ENCODE peak calls at places on chromosomes 2 and 18, in nine cellular contexts. E is mammary epithelial cell; O is IMR-90; U is left kidney; C is stimulated activated CD4-positive, alpha-beta T cell treated with anti-CD3 and anti-CD28 coated beads, Interleukin-1b, Interleukin-23, amount 100 ng/mL, for 24 hours; J is non-pigmented ciliary epithelial cell; L is activated CD8-positive, alpha-beta memory T cell treated with anti-CD3 and anti-CD28 coated beads for 4 hours; W is T-helper 9 cell; H is CD4-positive, CD25-positive, alpha-beta regulatory T cell. V is an unnamed sample.

GRCh38 chr2:72892506-72893173 is 5.4 kb downstream of the SPR start:
- DNase-seq in O (peak; percentile 70), J (no peak), E (peak; percentile 41), C (no peak), W (peak; percentile 38), H (peak; percentile 50), L (peak; percentile 26), U (peak; percentile 83), V (peak; percentile 65)

GRCh38 chr2:60071427-60071826 is 482.0 kb downstream of the BCL11A start:
- DNase-seq in U (no peak), C (no peak), L (no peak), E (no peak), H (no peak), O (no peak), W (no peak), J (no peak), V (no peak)

GRCh38 chr2:219057709-219058540 is 2.8 kb downstream of the IHH start:
- DNase-seq in J (peak; percentile 5), C (peak; percentile 47), W (peak; percentile 64), L (peak; percentile 58), H (peak; percentile 73), U (peak; percentile 87), E (peak; percentile 44), O (peak; percentile 56), V (peak; percentile 75)

GRCh38 chr2:149652925-149653324 is 65.3 kb upstream of the MMADHC start:
- DNase-seq in O (peak; percentile 29), W (no peak), H (no peak), U (no peak), J (no peak), L (no peak), C (no peak), E (no peak), V (no peak)

GRCh38 chr18:39841133-39842041 is 2113.6 kb upstream of the PIK3C3 start:
- DNase-seq in W (no peak), E (peak; percentile 63), L (no peak), O (peak; percentile 50), J (peak; percentile 36), C (no peak), U (peak; percentile 95), H (no peak), V (peak; percentile 85)

GRCh38 chr18:35680139-35680551 is 98.6 kb downstream of the GALNT1 start:
- DNase-seq in J (no peak), C (no peak), H (no peak), E (no peak), W (no peak), L (no peak), O (no peak), U (peak; percentile 5), V (peak; percentile 60)

GRCh38 chr2:24820598-24821432 is 27.6 kb downstream of the CENPO start:
- DNase-seq in L (no peak), C (no peak), E (no peak), W (no peak), O (no peak), U (no peak), J (no peak), H (no peak), V (no peak)

GRCh38 chr18:38751211-38751610 is 1185.6 kb upstream of the CELF4 start:
- DNase-seq in J (no peak), O (no peak), U (no peak), H (no peak), W (no peak), C (no peak), L (no peak), E (no peak), V (no peak)

GRCh38 chr2:222706616-222707015 is 35.2 kb downstream of the MOGAT1 start:
- DNase-seq in E (no peak), O (no peak), C (no peak), L (no peak), J (no peak), U (no peak), H (no peak), W (no peak), V (no peak)

GRCh38 chr2:128345436-128346165 is 26.9 kb upstream of the HS6ST1 start:
- DNase-seq in H (no peak), L (no peak), E (no peak), O (no peak), W (no peak), J (no peak), C (no peak), U (no peak), V (no peak)

GRCh38 chr2:121596221-121597080 is 52.8 kb downstream of the CLASP1 start:
- DNase-seq in C (no peak), H (no peak), O (peak; percentile 57), U (peak; percentile 68), J (no peak), W (no peak), E (peak; percentile 36), L (no peak), V (peak; percentile 56)

GRCh38 chr2:23287250-23287704 is 97.7 kb upstream of the KLHL29 start:
- DNase-seq in J (no peak), C (no peak), L (no peak), H (no peak), U (peak; percentile 66), O (peak; percentile 64), W (no peak), E (peak; percentile 39), V (no peak)

GRCh38 chr2:187529977-187530721 is 24.1 kb downstream of the TFPI start:
- DNase-seq in W (no peak), O (no peak), U (no peak), L (no peak), E (no peak), H (no peak), J (no peak), C (no peak), V (no peak)

GRCh38 chr2:58194451-58194850 is 46.7 kb downstream of the FANCL start:
- DNase-seq in H (no peak), O (no peak), W (no peak), U (peak; percentile 12), L (no peak), C (no peak), J (no peak), E (no peak), V (no peak)

GRCh38 chr2:45960057-45960863 is 308.8 kb downstream of the PRKCE start:
- DNase-seq in U (no peak), O (no peak), E (no peak), W (no peak), L (no peak), C (no peak), J (no peak), H (no peak), V (peak; percentile 24)

GRCh38 chr2:171225302-171225980 is 64.7 kb upstream of the TLK1 start:
- DNase-seq in L (no peak), H (no peak), W (no peak), O (peak; percentile 95), C (no peak), U (no peak), J (peak; percentile 88), E (peak; percentile 91), V (no peak)

GRCh38 chr2:44897406-44897805 is 44.1 kb upstream of the SIX3 start:
- DNase-seq in H (no peak), E (no peak), C (no peak), L (no peak), U (no peak), W (no peak), J (no peak), O (no peak), V (no peak)

GRCh38 chr2:143843696-143844095 is 676.2 kb downstream of the ZEB2 start:
- DNase-seq in J (no peak), W (no peak), O (no peak), C (no peak), E (no peak), U (no peak), H (no peak), L (no peak), V (no peak)

GRCh38 chr2:20343128-20343527 is 7.5 kb downstream of the PUM2 start:
- DNase-seq in E (no peak), O (peak; percentile 42), W (no peak), L (no peak), J (no peak), H (no peak), U (no peak), C (no peak), V (no peak)

GRCh38 chr2:80303006-80303741 is 1.4 kb downstream of the LRRTM1 start:
- DNase-seq in O (no peak), C (no peak), J (no peak), H (no peak), E (no peak), U (peak; percentile 76), W (no peak), L (no peak), V (peak; percentile 50)

V was measured in SK-N-DZ.